ENCODE peak calls at places on chromosomes 7 and 10, in ten cellular contexts. One of them, this sample, is unnamed.

GRCh38 chr7:920351-921070 is 34.0 kb downstream of the ADAP1 start:
- DNase-seq in cardiac muscle cell: no peak
- DNase-seq in psoas muscle: no peak
- DNase-seq in HFF-Myc: no peak
- DNase-seq in RWPE2: peak
- DNase-seq in CD8-positive, alpha-beta memory T cell: peak
- DNase-seq in choroid plexus epithelial cell: no peak
- DNase-seq in lower leg skin: peak
- DNase-seq in mucosa of descending colon: peak
- DNase-seq in transverse colon: peak
- DNase-seq in this sample: peak

GRCh38 chr7:131620673-131621609 is 64.5 kb upstream of the PODXL start:
- DNase-seq in cardiac muscle cell: no peak
- DNase-seq in psoas muscle: no peak
- DNase-seq in HFF-Myc: no peak
- DNase-seq in RWPE2: no peak
- DNase-seq in CD8-positive, alpha-beta memory T cell: no peak
- DNase-seq in choroid plexus epithelial cell: peak
- DNase-seq in lower leg skin: no peak
- DNase-seq in mucosa of descending colon: no peak
- DNase-seq in transverse colon: no peak
- DNase-seq in this sample: no peak

GRCh38 chr10:132654708-132655661 is 117.4 kb downstream of the INPP5A start:
- DNase-seq in cardiac muscle cell: peak
- DNase-seq in psoas muscle: peak
- DNase-seq in HFF-Myc: peak
- DNase-seq in RWPE2: no peak
- DNase-seq in CD8-positive, alpha-beta memory T cell: peak
- DNase-seq in choroid plexus epithelial cell: peak
- DNase-seq in lower leg skin: no peak
- DNase-seq in mucosa of descending colon: peak
- DNase-seq in transverse colon: peak
- DNase-seq in this sample: peak

GRCh38 chr7:29734246-29734731 is 72.0 kb upstream of the WIPF3 start:
- DNase-seq in cardiac muscle cell: no peak
- DNase-seq in psoas muscle: no peak
- DNase-seq in HFF-Myc: no peak
- DNase-seq in RWPE2: no peak
- DNase-seq in CD8-positive, alpha-beta memory T cell: no peak
- DNase-seq in choroid plexus epithelial cell: no peak
- DNase-seq in lower leg skin: no peak
- DNase-seq in mucosa of descending colon: no peak
- DNase-seq in transverse colon: no peak
- DNase-seq in this sample: no peak

GRCh38 chr10:75034131-75034512 is 77.3 kb upstream of the SAMD8 start:
- DNase-seq in cardiac muscle cell: no peak
- DNase-seq in psoas muscle: no peak
- DNase-seq in HFF-Myc: no peak
- DNase-seq in RWPE2: no peak
- DNase-seq in CD8-positive, alpha-beta memory T cell: no peak
- DNase-seq in choroid plexus epithelial cell: no peak
- DNase-seq in lower leg skin: no peak
- DNase-seq in mucosa of descending colon: no peak
- DNase-seq in transverse colon: no peak
- DNase-seq in this sample: no peak

GRCh38 chr10:73501651-73502050 is 5.8 kb upstream of the PPP3CB start:
- DNase-seq in cardiac muscle cell: no peak
- DNase-seq in psoas muscle: no peak
- DNase-seq in HFF-Myc: no peak
- DNase-seq in RWPE2: no peak
- DNase-seq in CD8-positive, alpha-beta memory T cell: no peak
- DNase-seq in choroid plexus epithelial cell: no peak
- DNase-seq in lower leg skin: no peak
- DNase-seq in mucosa of descending colon: no peak
- DNase-seq in transverse colon: no peak
- DNase-seq in this sample: no peak

GRCh38 chr7:70738080-70738479 is 393.9 kb upstream of the GALNT17 start:
- DNase-seq in cardiac muscle cell: no peak
- DNase-seq in psoas muscle: no peak
- DNase-seq in HFF-Myc: no peak
- DNase-seq in RWPE2: no peak
- DNase-seq in CD8-positive, alpha-beta memory T cell: no peak
- DNase-seq in choroid plexus epithelial cell: peak
- DNase-seq in lower leg skin: no peak
- DNase-seq in mucosa of descending colon: no peak
- DNase-seq in transverse colon: peak
- DNase-seq in this sample: no peak

GRCh38 chr10:31204090-31204489 is 114.9 kb upstream of the ZEB1 start:
- DNase-seq in cardiac muscle cell: peak
- DNase-seq in psoas muscle: peak
- DNase-seq in HFF-Myc: no peak
- DNase-seq in RWPE2: no peak
- DNase-seq in CD8-positive, alpha-beta memory T cell: no peak
- DNase-seq in choroid plexus epithelial cell: peak
- DNase-seq in lower leg skin: no peak
- DNase-seq in mucosa of descending colon: no peak
- DNase-seq in transverse colon: no peak
- DNase-seq in this sample: no peak

GRCh38 chr7:107891619-107892366 is 810 bp downstream of the DLD start:
- DNase-seq in cardiac muscle cell: no peak
- DNase-seq in psoas muscle: no peak
- DNase-seq in HFF-Myc: no peak
- DNase-seq in RWPE2: no peak
- DNase-seq in CD8-positive, alpha-beta memory T cell: no peak
- DNase-seq in choroid plexus epithelial cell: peak
- DNase-seq in lower leg skin: no peak
- DNase-seq in mucosa of descending colon: no peak
- DNase-seq in transverse colon: no peak
- DNase-seq in this sample: no peak

GRCh38 chr10:32937824-32938482 is 20.1 kb downstream of the ITGB1 start:
- DNase-seq in cardiac muscle cell: peak
- DNase-seq in psoas muscle: no peak
- DNase-seq in HFF-Myc: no peak
- DNase-seq in RWPE2: no peak
- DNase-seq in CD8-positive, alpha-beta memory T cell: no peak
- DNase-seq in choroid plexus epithelial cell: peak
- DNase-seq in lower leg skin: no peak
- DNase-seq in mucosa of descending colon: no peak
- DNase-seq in transverse colon: peak
- DNase-seq in this sample: peak

GRCh38 chr7:2523941-2524807 is 4.6 kb downstream of the LFNG start:
- DNase-seq in cardiac muscle cell: no peak
- DNase-seq in psoas muscle: peak
- DNase-seq in HFF-Myc: no peak
- DNase-seq in RWPE2: no peak
- DNase-seq in CD8-positive, alpha-beta memory T cell: no peak
- DNase-seq in choroid plexus epithelial cell: peak
- DNase-seq in lower leg skin: peak
- DNase-seq in mucosa of descending colon: peak
- DNase-seq in transverse colon: peak
- DNase-seq in this sample: peak

GRCh38 chr7:92645531-92646061 is 55.4 kb upstream of the FAM133B start:
- DNase-seq in cardiac muscle cell: no peak
- DNase-seq in psoas muscle: no peak
- DNase-seq in HFF-Myc: no peak
- DNase-seq in RWPE2: peak
- DNase-seq in CD8-positive, alpha-beta memory T cell: no peak
- DNase-seq in choroid plexus epithelial cell: no peak
- DNase-seq in lower leg skin: no peak
- DNase-seq in mucosa of descending colon: peak
- DNase-seq in transverse colon: peak
- DNase-seq in this sample: no peak

GRCh38 chr10:109919224-109919623 is 4.1 kb downstream of the XPNPEP1 start:
- DNase-seq in cardiac muscle cell: no peak
- DNase-seq in psoas muscle: no peak
- DNase-seq in HFF-Myc: no peak
- DNase-seq in RWPE2: no peak
- DNase-seq in CD8-positive, alpha-beta memory T cell: no peak
- DNase-seq in choroid plexus epithelial cell: no peak
- DNase-seq in lower leg skin: no peak
- DNase-seq in mucosa of descending colon: no peak
- DNase-seq in transverse colon: no peak
- DNase-seq in this sample: no peak

GRCh38 chr7:129989466-129989865 is 36.7 kb upstream of the UBE2H start:
- DNase-seq in cardiac muscle cell: no peak
- DNase-seq in psoas muscle: no peak
- DNase-seq in HFF-Myc: no peak
- DNase-seq in RWPE2: no peak
- DNase-seq in CD8-positive, alpha-beta memory T cell: no peak
- DNase-seq in choroid plexus epithelial cell: no peak
- DNase-seq in lower leg skin: no peak
- DNase-seq in mucosa of descending colon: no peak
- DNase-seq in transverse colon: no peak
- DNase-seq in this sample: no peak

GRCh38 chr7:136026209-136026608 is 49.0 kb upstream of the MTPN start:
- DNase-seq in cardiac muscle cell: no peak
- DNase-seq in psoas muscle: no peak
- DNase-seq in HFF-Myc: no peak
- DNase-seq in RWPE2: no peak
- DNase-seq in CD8-positive, alpha-beta memory T cell: no peak
- DNase-seq in choroid plexus epithelial cell: no peak
- DNase-seq in lower leg skin: no peak
- DNase-seq in mucosa of descending colon: no peak
- DNase-seq in transverse colon: no peak
- DNase-seq in this sample: no peak

GRCh38 chr7:154857728-154858681 is 144.9 kb downstream of the PAXIP1 start:
- DNase-seq in cardiac muscle cell: no peak
- DNase-seq in psoas muscle: no peak
- DNase-seq in HFF-Myc: no peak
- DNase-seq in RWPE2: no peak
- DNase-seq in CD8-positive, alpha-beta memory T cell: no peak
- DNase-seq in choroid plexus epithelial cell: no peak
- DNase-seq in lower leg skin: no peak
- DNase-seq in mucosa of descending colon: no peak
- DNase-seq in transverse colon: no peak
- DNase-seq in this sample: no peak

GRCh38 chr10:75894761-75895160 is 463.3 kb downstream of the LRMDA start:
- DNase-seq in cardiac muscle cell: no peak
- DNase-seq in psoas muscle: no peak
- DNase-seq in HFF-Myc: no peak
- DNase-seq in RWPE2: no peak
- DNase-seq in CD8-positive, alpha-beta memory T cell: no peak
- DNase-seq in choroid plexus epithelial cell: no peak
- DNase-seq in lower leg skin: no peak
- DNase-seq in mucosa of descending colon: no peak
- DNase-seq in transverse colon: no peak
- DNase-seq in this sample: no peak

DNA sequence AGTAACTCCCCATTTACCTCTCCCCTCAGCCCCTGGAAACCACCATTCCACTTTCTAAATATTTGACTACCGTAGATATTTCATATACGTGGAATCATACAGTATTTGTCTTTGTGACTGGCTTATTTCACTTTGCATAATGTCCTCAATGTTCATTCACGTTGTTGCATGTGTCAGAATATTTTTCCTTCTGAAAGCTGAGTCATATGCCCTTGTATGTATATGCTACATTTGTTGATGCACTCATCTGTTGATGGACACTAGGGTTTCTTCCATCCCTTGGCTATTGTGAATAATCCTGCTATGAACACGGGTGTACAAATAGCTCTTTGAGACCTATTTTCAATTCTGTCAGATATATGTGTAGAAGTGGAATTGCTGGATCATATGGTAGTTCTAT is 25.8 kb upstream of the TSPAN13 start:
- DNase-seq in cardiac muscle cell: no peak
- DNase-seq in psoas muscle: no peak
- DNase-seq in HFF-Myc: no peak
- DNase-seq in RWPE2: no peak
- DNase-seq in CD8-positive, alpha-beta memory T cell: no peak
- DNase-seq in choroid plexus epithelial cell: no peak
- DNase-seq in lower leg skin: no peak
- DNase-seq in mucosa of descending colon: no peak
- DNase-seq in transverse colon: no peak
- DNase-seq in this sample: no peak
- H3K4me3 ChIP-seq in cardiac muscle cell: no peak
- H3K4me3 ChIP-seq in psoas muscle: no peak
- H3K4me3 ChIP-seq in HFF-Myc: no peak
- H3K4me3 ChIP-seq in RWPE2: no peak
- H3K4me3 ChIP-seq in CD8-positive, alpha-beta memory T cell: no peak
- H3K4me3 ChIP-seq in choroid plexus epithelial cell: no peak
- H3K4me3 ChIP-seq in lower leg skin: no peak
- H3K4me3 ChIP-seq in mucosa of descending colon: no peak
- H3K4me3 ChIP-seq in transverse colon: no peak
- H3K4me3 ChIP-seq in this sample: no peak

GRCh38 chr10:35607475-35608316 is 2.6 kb downstream of the GJD4 start:
- DNase-seq in cardiac muscle cell: no peak
- DNase-seq in psoas muscle: peak
- DNase-seq in HFF-Myc: no peak
- DNase-seq in RWPE2: no peak
- DNase-seq in CD8-positive, alpha-beta memory T cell: no peak
- DNase-seq in choroid plexus epithelial cell: peak
- DNase-seq in lower leg skin: no peak
- DNase-seq in mucosa of descending colon: no peak
- DNase-seq in transverse colon: no peak
- DNase-seq in this sample: no peak
- H3K4me3 ChIP-seq in cardiac muscle cell: no peak
- H3K4me3 ChIP-seq in psoas muscle: peak
- H3K4me3 ChIP-seq in HFF-Myc: peak
- H3K4me3 ChIP-seq in RWPE2: peak
- H3K4me3 ChIP-seq in CD8-positive, alpha-beta memory T cell: no peak
- H3K4me3 ChIP-seq in choroid plexus epithelial cell: peak
- H3K4me3 ChIP-seq in lower leg skin: no peak
- H3K4me3 ChIP-seq in mucosa of descending colon: no peak
- H3K4me3 ChIP-seq in transverse colon: peak
- H3K4me3 ChIP-seq in this sample: no peak

GRCh38 chr10:107540981-107541380 is 376.5 kb upstream of the SORCS1 start:
- DNase-seq in cardiac muscle cell: no peak
- DNase-seq in psoas muscle: no peak
- DNase-seq in HFF-Myc: no peak
- DNase-seq in RWPE2: no peak
- DNase-seq in CD8-positive, alpha-beta memory T cell: no peak
- DNase-seq in choroid plexus epithelial cell: no peak
- DNase-seq in lower leg skin: no peak
- DNase-seq in mucosa of descending colon: no peak
- DNase-seq in transverse colon: no peak
- DNase-seq in this sample: no peak
- H3K4me3 ChIP-seq in cardiac muscle cell: no peak
- H3K4me3 ChIP-seq in psoas muscle: no peak
- H3K4me3 ChIP-seq in HFF-Myc: no peak
- H3K4me3 ChIP-seq in RWPE2: no peak
- H3K4me3 ChIP-seq in CD8-positive, alpha-beta memory T cell: no peak
- H3K4me3 ChIP-seq in choroid plexus epithelial cell: no peak
- H3K4me3 ChIP-seq in lower leg skin: no peak
- H3K4me3 ChIP-seq in mucosa of descending colon: no peak
- H3K4me3 ChIP-seq in transverse colon: no peak
- H3K4me3 ChIP-seq in this sample: no peak

DNA sequence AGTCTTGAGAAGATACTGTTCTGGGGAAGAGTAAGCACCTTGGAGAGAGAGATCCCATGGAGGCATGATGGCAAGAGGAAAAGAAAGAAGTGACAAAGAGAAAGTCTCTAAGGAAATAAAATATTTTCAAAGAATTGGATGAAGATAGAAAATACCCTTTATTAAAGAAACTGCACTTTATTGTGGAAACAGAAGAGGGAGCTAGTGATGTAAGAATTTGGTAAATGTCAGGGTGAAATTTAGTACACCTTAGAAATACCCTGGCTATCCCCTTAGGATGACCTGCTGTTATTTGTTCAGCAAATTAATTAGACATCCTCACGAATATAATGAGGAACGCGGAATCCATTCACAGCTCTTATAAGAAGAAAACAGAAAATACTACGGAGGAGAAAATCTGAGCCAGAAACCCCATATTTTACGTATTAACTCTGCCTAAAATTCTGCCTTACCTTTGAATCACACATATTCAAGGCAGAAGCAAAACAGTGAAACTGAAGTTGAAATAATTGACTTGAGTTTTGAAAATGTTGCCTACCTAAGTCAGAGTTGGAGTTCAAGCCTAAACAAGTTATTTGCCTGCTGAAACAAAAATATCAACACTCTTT is 90.7 kb downstream of the TFPI2 start:
- DNase-seq in cardiac muscle cell: peak
- DNase-seq in psoas muscle: no peak
- DNase-seq in HFF-Myc: peak
- DNase-seq in RWPE2: no peak
- DNase-seq in CD8-positive, alpha-beta memory T cell: no peak
- DNase-seq in choroid plexus epithelial cell: peak
- DNase-seq in lower leg skin: no peak
- DNase-seq in mucosa of descending colon: no peak
- DNase-seq in transverse colon: no peak
- DNase-seq in this sample: no peak
- H3K4me3 ChIP-seq in cardiac muscle cell: no peak
- H3K4me3 ChIP-seq in psoas muscle: no peak
- H3K4me3 ChIP-seq in HFF-Myc: no peak
- H3K4me3 ChIP-seq in RWPE2: no peak
- H3K4me3 ChIP-seq in CD8-positive, alpha-beta memory T cell: no peak
- H3K4me3 ChIP-seq in choroid plexus epithelial cell: no peak
- H3K4me3 ChIP-seq in lower leg skin: no peak
- H3K4me3 ChIP-seq in mucosa of descending colon: no peak
- H3K4me3 ChIP-seq in transverse colon: no peak
- H3K4me3 ChIP-seq in this sample: no peak